ENCODE peak calls at places on chromosomes 7 and 10, in six cellular contexts. O is heart left ventricle; R is fibroblast of lung; F is caudate nucleus; M is Karpas-422; V is CD4-positive, alpha-beta T cell. H is an unnamed sample.

GRCh38 chr10:70615784-70616511 is 13.4 kb upstream of the PRF1 start:
- DNase-seq in F (no peak), O (no peak), R (no peak), M (no peak), V (no peak), H (no peak)

GRCh38 chr10:18566177-18566576 is 85.2 kb downstream of the NSUN6 start:
- DNase-seq in F (no peak), R (no peak), M (no peak), V (no peak), O (no peak), H (no peak)

GRCh38 chr10:6067457-6067856 is 5.3 kb upstream of the IL2RA start:
- DNase-seq in F (no peak), M (peak), V (no peak), R (no peak), O (no peak), H (no peak)

GRCh38 chr10:22148956-22149355 is 68.9 kb downstream of the EBLN1 start:
- DNase-seq in V (no peak), F (no peak), O (no peak), R (peak), M (no peak), H (no peak)

GRCh38 chr7:684416-684815 is 42.1 kb upstream of the DNAAF5 start:
- DNase-seq in M (no peak), O (no peak), R (no peak), V (no peak), F (no peak), H (no peak)

GRCh38 chr10:8194050-8194449 is 139.6 kb downstream of the GATA3 start:
- DNase-seq in F (no peak), O (no peak), R (no peak), V (no peak), M (no peak), H (no peak)

GRCh38 chr10:70162157-70162891 is 8.0 kb downstream of the SAR1A start:
- DNase-seq in O (no peak), R (peak), M (no peak), V (no peak), F (no peak), H (no peak)

GRCh38 chr7:77479536-77480088 is 57.5 kb upstream of the PTPN12 start:
- DNase-seq in F (no peak), O (no peak), V (no peak), R (no peak), M (no peak), H (no peak)

GRCh38 chr7:194257-194995 is 2.1 kb downstream of the FAM20C start:
- DNase-seq in O (no peak), M (no peak), F (no peak), V (no peak), R (peak), H (no peak)

GRCh38 chr10:61346946-61347345 is 106.2 kb downstream of the TMEM26 start:
- DNase-seq in V (no peak), M (no peak), R (no peak), F (no peak), O (no peak), H (no peak)

GRCh38 chr10:46546591-46547330 is 9.7 kb downstream of the GPRIN2 start:
- DNase-seq in R (no peak), V (no peak), O (peak), F (no peak), M (no peak), H (no peak)

GRCh38 chr7:28124413-28124812 is 56.2 kb downstream of the JAZF1 start:
- DNase-seq in O (no peak), R (no peak), F (no peak), M (no peak), V (no peak), H (no peak)
- H3K27ac ChIP-seq in O (no peak), R (no peak), F (no peak), M (no peak), V (no peak), H (no peak)

GRCh38 chr7:122881324-122881723 is 4.9 kb downstream of the CADPS2 start:
- DNase-seq in R (no peak), F (no peak), O (no peak), V (no peak), M (no peak), H (no peak)
- H3K27ac ChIP-seq in R (no peak), F (no peak), O (no peak), V (no peak), M (no peak), H (no peak)

GRCh38 chr10:73641272-73642060 is at the start of gene MYOZ1:
- DNase-seq in F (no peak), V (no peak), M (no peak), O (no peak), R (no peak), H (no peak)

GRCh38 chr10:73644015-73644743 is 2.9 kb upstream of the MYOZ1 start:
- DNase-seq in R (peak), F (peak), M (peak), O (peak), V (peak), H (no peak)

GRCh38 chr10:73646598-73647041 is 5.3 kb upstream of the MYOZ1 start:
- DNase-seq in V (no peak), F (no peak), O (no peak), R (no peak), M (no peak), H (no peak)

GRCh38 chr10:73644767-73645166 is 3.5 kb upstream of the MYOZ1 start:
- DNase-seq in R (no peak), M (no peak), O (no peak), F (no peak), V (no peak), H (no peak)

GRCh38 chr10:73643362-73643761 is 2.1 kb upstream of the MYOZ1 start:
- DNase-seq in M (no peak), V (no peak), O (no peak), R (no peak), F (no peak), H (no peak)
- H3K27ac ChIP-seq in M (no peak), V (no peak), O (no peak), R (no peak), F (no peak), H (no peak)

DNA sequence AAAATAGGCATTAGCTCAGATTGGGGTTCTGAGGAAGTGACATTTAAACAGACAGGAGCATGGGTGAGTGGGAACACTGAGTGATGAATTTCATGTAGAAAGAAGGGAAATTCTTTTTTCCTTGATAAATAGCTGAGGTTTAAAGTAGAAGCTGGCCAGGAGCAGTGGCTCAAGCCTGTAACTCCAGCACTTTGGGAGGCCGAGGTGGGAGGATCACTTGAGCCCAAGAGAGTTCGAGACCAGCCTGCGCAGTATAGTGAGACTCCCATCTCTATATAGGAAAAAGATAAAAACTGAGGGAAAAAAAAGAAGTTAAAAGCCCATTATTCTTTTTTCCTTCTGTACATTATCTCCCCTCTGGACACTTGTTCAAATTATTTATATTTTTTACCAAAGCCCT is 9.1 kb downstream of the HNRNPF start:
- DNase-seq in F (no peak), M (no peak), V (no peak), R (no peak), O (no peak), H (no peak)
- H3K27ac ChIP-seq in F (no peak), M (peak), V (peak), R (no peak), O (no peak), H (no peak)

GRCh38 chr10:92688927-92689662 is 660 bp upstream of the HHEX start:
- DNase-seq in O (peak), M (peak), F (no peak), V (no peak), R (peak), H (no peak)
- H3K27ac ChIP-seq in O (peak), M (no peak), F (no peak), V (no peak), R (peak), H (peak)

DNA sequence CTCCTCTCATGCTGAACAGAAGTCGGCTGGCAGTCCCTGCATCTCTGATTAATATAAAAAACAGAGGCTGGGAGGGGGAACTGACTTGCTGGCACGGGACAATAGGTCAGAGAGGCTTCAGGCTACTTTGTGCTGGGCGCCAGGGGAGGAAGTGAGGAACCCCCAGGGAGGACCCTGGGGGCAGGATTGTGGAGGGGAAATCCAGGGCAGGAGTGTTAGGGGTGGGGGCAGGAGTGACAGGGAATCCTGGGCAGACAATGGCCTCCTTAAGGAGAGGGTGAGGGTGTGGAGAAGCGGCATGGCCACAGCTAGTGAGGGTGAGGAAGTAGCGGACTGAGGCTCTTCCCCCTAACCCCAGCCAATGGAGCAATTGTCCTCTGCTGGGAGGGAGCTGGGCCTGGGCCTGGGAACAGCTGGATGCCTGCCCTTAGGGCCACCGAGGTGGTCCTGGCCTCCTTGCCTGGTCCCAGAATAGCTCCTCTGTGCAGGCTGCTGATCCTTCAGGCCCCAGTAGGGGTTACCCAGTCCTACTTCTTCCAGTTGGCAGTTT is 9.3 kb upstream of the SFRP5 start:
- DNase-seq in M (no peak), R (no peak), V (no peak), O (no peak), F (no peak), H (no peak)
- H3K27ac ChIP-seq in M (no peak), R (no peak), V (peak), O (no peak), F (no peak), H (no peak)

H was measured in substantia nigra.